ENCODE peak calls at places on chromosomes 16 and 17, in seven cellular contexts. One of them, this sample, is unnamed.

GRCh38 chr17:40564195-40564882 is 933 bp downstream of the CCR7 start:
- DNase-seq in GM13977: peak; percentile 3
- DNase-seq in AG10803: no peak
- DNase-seq in heart right ventricle: no peak
- DNase-seq in colonic mucosa: no peak
- DNase-seq in fibroblast of pulmonary artery: no peak
- DNase-seq in IMR-90: no peak
- DNase-seq in this sample: no peak

GRCh38 chr17:81907219-81908145 is 3.7 kb downstream of the PCYT2 start:
- DNase-seq in GM13977: no peak
- DNase-seq in colonic mucosa: no peak
- DNase-seq in fibroblast of pulmonary artery: no peak
- DNase-seq in AG10803: no peak
- DNase-seq in heart right ventricle: no peak
- DNase-seq in IMR-90: no peak
- DNase-seq in this sample: no peak

GRCh38 chr17:50668025-50668837 is 33.5 kb downstream of the ABCC3 start:
- DNase-seq in fibroblast of pulmonary artery: peak; percentile 56
- DNase-seq in GM13977: no peak
- DNase-seq in IMR-90: peak; percentile 41
- DNase-seq in AG10803: peak; percentile 52
- DNase-seq in heart right ventricle: no peak
- DNase-seq in colonic mucosa: no peak
- DNase-seq in this sample: no peak

GRCh38 chr17:65541453-65541852 is 20.0 kb downstream of the AXIN2 start:
- DNase-seq in colonic mucosa: no peak
- DNase-seq in GM13977: no peak
- DNase-seq in AG10803: no peak
- DNase-seq in IMR-90: no peak
- DNase-seq in heart right ventricle: no peak
- DNase-seq in fibroblast of pulmonary artery: no peak
- DNase-seq in this sample: no peak

GRCh38 chr16:56102159-56102798 is 89.0 kb upstream of the GNAO1 start:
- DNase-seq in AG10803: peak; percentile 3
- DNase-seq in heart right ventricle: peak; percentile 65
- DNase-seq in colonic mucosa: peak; percentile 29
- DNase-seq in GM13977: no peak
- DNase-seq in fibroblast of pulmonary artery: peak; percentile 6
- DNase-seq in IMR-90: no peak
- DNase-seq in this sample: peak; percentile 11

GRCh38 chr16:19165101-19165500 is 2.9 kb upstream of the SYT17 start:
- DNase-seq in GM13977: no peak
- DNase-seq in colonic mucosa: no peak
- DNase-seq in fibroblast of pulmonary artery: no peak
- DNase-seq in IMR-90: no peak
- DNase-seq in heart right ventricle: no peak
- DNase-seq in AG10803: no peak
- DNase-seq in this sample: no peak

GRCh38 chr16:54503011-54503410 is 216.4 kb upstream of the IRX3 start:
- DNase-seq in colonic mucosa: peak; percentile 38
- DNase-seq in IMR-90: no peak
- DNase-seq in fibroblast of pulmonary artery: peak; percentile 22
- DNase-seq in AG10803: peak; percentile 32
- DNase-seq in GM13977: no peak
- DNase-seq in heart right ventricle: peak; percentile 71
- DNase-seq in this sample: no peak

GRCh38 chr16:78478267-78478821 is 378.9 kb downstream of the WWOX start:
- DNase-seq in fibroblast of pulmonary artery: no peak
- DNase-seq in GM13977: no peak
- DNase-seq in colonic mucosa: no peak
- DNase-seq in IMR-90: no peak
- DNase-seq in heart right ventricle: no peak
- DNase-seq in AG10803: no peak
- DNase-seq in this sample: no peak

GRCh38 chr16:68662035-68662434 is 16.9 kb downstream of the CDH3 start:
- DNase-seq in colonic mucosa: no peak
- DNase-seq in heart right ventricle: no peak
- DNase-seq in AG10803: no peak
- DNase-seq in IMR-90: no peak
- DNase-seq in GM13977: no peak
- DNase-seq in fibroblast of pulmonary artery: no peak
- DNase-seq in this sample: no peak

GRCh38 chr16:20866161-20866772 is 33.9 kb downstream of the DCUN1D3 start:
- DNase-seq in colonic mucosa: peak; percentile 30
- DNase-seq in AG10803: peak; percentile 86
- DNase-seq in heart right ventricle: peak; percentile 34
- DNase-seq in GM13977: peak; percentile 23
- DNase-seq in IMR-90: peak; percentile 87
- DNase-seq in fibroblast of pulmonary artery: peak; percentile 85
- DNase-seq in this sample: no peak

GRCh38 chr16:5649762-5650445 is 552.3 kb upstream of the EEF2KMT start:
- DNase-seq in fibroblast of pulmonary artery: no peak
- DNase-seq in colonic mucosa: no peak
- DNase-seq in heart right ventricle: no peak
- DNase-seq in GM13977: no peak
- DNase-seq in IMR-90: no peak
- DNase-seq in AG10803: no peak
- DNase-seq in this sample: no peak

GRCh38 chr17:30924341-30924740 is 2.6 kb downstream of the ADAP2 start:
- DNase-seq in heart right ventricle: no peak
- DNase-seq in colonic mucosa: no peak
- DNase-seq in IMR-90: no peak
- DNase-seq in AG10803: no peak
- DNase-seq in fibroblast of pulmonary artery: no peak
- DNase-seq in GM13977: no peak
- DNase-seq in this sample: no peak

GRCh38 chr16:12573730-12574383 is 229.8 kb downstream of the CPPED1 start:
- DNase-seq in fibroblast of pulmonary artery: peak; percentile 54
- DNase-seq in AG10803: peak; percentile 35
- DNase-seq in IMR-90: no peak
- DNase-seq in colonic mucosa: peak; percentile 61
- DNase-seq in heart right ventricle: peak; percentile 42
- DNase-seq in GM13977: peak; percentile 79
- DNase-seq in this sample: peak; percentile 71

GRCh38 chr16:74865922-74866598 is 91.4 kb upstream of the FA2H start:
- DNase-seq in fibroblast of pulmonary artery: peak; percentile 8
- DNase-seq in IMR-90: no peak
- DNase-seq in AG10803: peak; percentile 37
- DNase-seq in heart right ventricle: no peak
- DNase-seq in colonic mucosa: no peak
- DNase-seq in GM13977: no peak
- DNase-seq in this sample: peak; percentile 16

GRCh38 chr17:4679652-4680051 is 24.3 kb downstream of the PELP1 start:
- DNase-seq in AG10803: peak; percentile 24
- DNase-seq in heart right ventricle: no peak
- DNase-seq in fibroblast of pulmonary artery: peak; percentile 45
- DNase-seq in colonic mucosa: no peak
- DNase-seq in GM13977: no peak
- DNase-seq in IMR-90: peak; percentile 79
- DNase-seq in this sample: no peak

GRCh38 chr16:21162661-21163151 is 4.2 kb downstream of the LDAF1 start:
- DNase-seq in fibroblast of pulmonary artery: peak; percentile 32
- DNase-seq in AG10803: peak; percentile 80
- DNase-seq in heart right ventricle: peak; percentile 60
- DNase-seq in IMR-90: peak; percentile 35
- DNase-seq in colonic mucosa: no peak
- DNase-seq in GM13977: no peak
- DNase-seq in this sample: no peak

GRCh38 chr17:35790826-35791225 is 4.6 kb downstream of the MMP28 start:
- DNase-seq in GM13977: no peak
- DNase-seq in colonic mucosa: no peak
- DNase-seq in fibroblast of pulmonary artery: no peak
- DNase-seq in IMR-90: no peak
- DNase-seq in heart right ventricle: no peak
- DNase-seq in AG10803: no peak
- DNase-seq in this sample: no peak

GRCh38 chr16:27113341-27113841 is 46.7 kb downstream of the C16orf82 start:
- DNase-seq in IMR-90: no peak
- DNase-seq in heart right ventricle: no peak
- DNase-seq in fibroblast of pulmonary artery: no peak
- DNase-seq in colonic mucosa: no peak
- DNase-seq in GM13977: no peak
- DNase-seq in AG10803: no peak
- DNase-seq in this sample: no peak
- TF ChIP-seq CTCF in IMR-90: no peak
- TF ChIP-seq CTCF in heart right ventricle: no peak
- TF ChIP-seq CTCF in fibroblast of pulmonary artery: no peak
- TF ChIP-seq CTCF in colonic mucosa: no peak
- TF ChIP-seq CTCF in GM13977: no peak
- TF ChIP-seq CTCF in AG10803: no peak
- TF ChIP-seq CTCF in this sample: no peak

GRCh38 chr17:42618442-42619150 is 9.1 kb downstream of the TUBG1 start:
- DNase-seq in fibroblast of pulmonary artery: no peak
- DNase-seq in heart right ventricle: peak; percentile 48
- DNase-seq in IMR-90: no peak
- DNase-seq in GM13977: peak; percentile 78
- DNase-seq in AG10803: no peak
- DNase-seq in colonic mucosa: peak; percentile 52
- DNase-seq in this sample: peak; percentile 19
- TF ChIP-seq CTCF in fibroblast of pulmonary artery: no peak
- TF ChIP-seq CTCF in heart right ventricle: peak; percentile 53
- TF ChIP-seq CTCF in IMR-90: peak; percentile 1
- TF ChIP-seq CTCF in GM13977: peak; percentile 53
- TF ChIP-seq CTCF in AG10803: no peak
- TF ChIP-seq CTCF in colonic mucosa: peak; percentile 24
- TF ChIP-seq CTCF in this sample: no peak

GRCh38 chr17:28247671-28248556 is 71.1 kb upstream of the TMEM97 start:
- DNase-seq in IMR-90: peak; percentile 8
- DNase-seq in colonic mucosa: no peak
- DNase-seq in AG10803: no peak
- DNase-seq in heart right ventricle: no peak
- DNase-seq in GM13977: no peak
- DNase-seq in fibroblast of pulmonary artery: no peak
- DNase-seq in this sample: peak; percentile 43
- TF ChIP-seq CTCF in IMR-90: peak; percentile 8
- TF ChIP-seq CTCF in colonic mucosa: no peak
- TF ChIP-seq CTCF in AG10803: no peak
- TF ChIP-seq CTCF in heart right ventricle: no peak
- TF ChIP-seq CTCF in GM13977: no peak
- TF ChIP-seq CTCF in fibroblast of pulmonary artery: no peak
- TF ChIP-seq CTCF in this sample: peak; percentile 31

GRCh38 chr16:31142109-31143035 is 6.8 kb upstream of the PRSS8 start:
- DNase-seq in AG10803: peak; percentile 98
- DNase-seq in colonic mucosa: peak; percentile 100
- DNase-seq in fibroblast of pulmonary artery: peak; percentile 99
- DNase-seq in GM13977: peak; percentile 100
- DNase-seq in heart right ventricle: peak; percentile 99
- DNase-seq in IMR-90: peak; percentile 98
- DNase-seq in this sample: peak; percentile 100

GRCh38 chr16:31143889-31144148 is 6.0 kb downstream of the PRSS36 start:
- DNase-seq in AG10803: no peak
- DNase-seq in IMR-90: no peak
- DNase-seq in colonic mucosa: no peak
- DNase-seq in heart right ventricle: no peak
- DNase-seq in GM13977: no peak
- DNase-seq in fibroblast of pulmonary artery: no peak
- DNase-seq in this sample: no peak

GRCh38 chr16:31145398-31145990 is 4.4 kb downstream of the PRSS36 start:
- DNase-seq in heart right ventricle: no peak
- DNase-seq in GM13977: no peak
- DNase-seq in IMR-90: no peak
- DNase-seq in colonic mucosa: no peak
- DNase-seq in AG10803: no peak
- DNase-seq in fibroblast of pulmonary artery: no peak
- DNase-seq in this sample: no peak

GRCh38 chr16:31141489-31142108 is 6.1 kb upstream of the PRSS8 start:
- DNase-seq in AG10803: no peak
- DNase-seq in IMR-90: peak; percentile 84
- DNase-seq in heart right ventricle: peak; percentile 38
- DNase-seq in GM13977: no peak
- DNase-seq in colonic mucosa: peak; percentile 57
- DNase-seq in fibroblast of pulmonary artery: no peak
- DNase-seq in this sample: no peak

DNA sequence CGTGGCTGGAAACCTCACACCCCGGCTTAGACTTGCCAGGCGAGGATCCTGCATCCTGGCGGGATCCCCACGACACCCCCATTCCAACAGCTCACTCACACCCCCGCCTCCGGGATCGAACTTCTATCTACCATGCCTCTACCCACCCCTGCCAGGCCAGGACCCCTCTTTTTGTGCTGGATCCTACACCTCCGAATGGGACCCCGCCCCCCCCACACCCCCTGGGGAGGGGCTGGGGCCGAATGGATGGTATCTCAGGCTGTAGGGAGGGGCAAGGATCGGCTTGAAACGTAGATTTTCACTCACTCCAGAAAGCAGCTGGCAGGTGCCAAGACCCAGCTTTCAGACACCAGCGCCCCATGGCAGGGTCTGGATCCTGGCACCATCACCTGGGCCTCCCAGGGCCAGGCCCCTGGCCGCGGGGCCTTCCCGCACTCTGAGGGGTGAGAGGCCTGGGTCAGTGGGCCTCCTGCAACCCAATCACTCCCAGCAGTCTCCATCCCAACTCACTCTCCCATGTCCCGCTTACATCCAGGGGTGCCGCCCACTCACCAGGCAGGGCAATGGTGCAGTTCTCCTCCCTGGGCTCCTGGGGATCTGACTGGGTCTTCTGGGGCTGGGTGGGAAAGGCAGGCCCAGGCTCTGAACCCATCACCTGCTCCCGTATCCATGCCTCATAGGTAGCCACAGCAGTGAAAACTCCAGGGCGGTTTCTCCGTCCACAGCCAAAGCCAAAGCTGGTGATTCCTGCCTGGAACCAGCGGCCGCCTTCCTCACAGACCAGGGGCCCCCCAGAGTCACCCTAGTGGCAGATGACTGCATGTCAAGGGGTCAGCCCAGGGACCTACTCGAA is 6.6 kb downstream of the PRSS36 start:
- DNase-seq in heart right ventricle: no peak
- DNase-seq in AG10803: no peak
- DNase-seq in fibroblast of pulmonary artery: no peak
- DNase-seq in IMR-90: no peak
- DNase-seq in colonic mucosa: peak; percentile 50
- DNase-seq in GM13977: no peak
- DNase-seq in this sample: no peak
- TF ChIP-seq CTCF in heart right ventricle: no peak
- TF ChIP-seq CTCF in AG10803: no peak
- TF ChIP-seq CTCF in fibroblast of pulmonary artery: no peak
- TF ChIP-seq CTCF in IMR-90: no peak
- TF ChIP-seq CTCF in colonic mucosa: no peak
- TF ChIP-seq CTCF in GM13977: no peak
- TF ChIP-seq CTCF in this sample: no peak

GRCh38 chr17:8991514-8992285 is 26.2 kb upstream of the PIK3R5 start:
- DNase-seq in colonic mucosa: peak; percentile 74
- DNase-seq in IMR-90: peak; percentile 57
- DNase-seq in heart right ventricle: peak; percentile 25
- DNase-seq in AG10803: peak; percentile 70
- DNase-seq in GM13977: peak; percentile 59
- DNase-seq in fibroblast of pulmonary artery: peak; percentile 72
- DNase-seq in this sample: peak; percentile 75
- TF ChIP-seq CTCF in colonic mucosa: peak; percentile 84
- TF ChIP-seq CTCF in IMR-90: peak; percentile 70
- TF ChIP-seq CTCF in heart right ventricle: peak; percentile 78
- TF ChIP-seq CTCF in AG10803: peak; percentile 92
- TF ChIP-seq CTCF in GM13977: peak; percentile 69
- TF ChIP-seq CTCF in fibroblast of pulmonary artery: peak; percentile 85
- TF ChIP-seq CTCF in this sample: peak; percentile 80

GRCh38 chr17:48636177-48637018 is 10.2 kb upstream of the HOXB9 start:
- DNase-seq in colonic mucosa: peak; percentile 95
- DNase-seq in GM13977: peak; percentile 79
- DNase-seq in fibroblast of pulmonary artery: peak; percentile 59
- DNase-seq in heart right ventricle: peak; percentile 52
- DNase-seq in AG10803: peak; percentile 78
- DNase-seq in IMR-90: peak; percentile 48
- DNase-seq in this sample: peak; percentile 99
- TF ChIP-seq CTCF in colonic mucosa: peak; percentile 56
- TF ChIP-seq CTCF in GM13977: peak; percentile 76
- TF ChIP-seq CTCF in fibroblast of pulmonary artery: peak; percentile 48
- TF ChIP-seq CTCF in heart right ventricle: peak; percentile 49
- TF ChIP-seq CTCF in AG10803: peak; percentile 65
- TF ChIP-seq CTCF in IMR-90: peak; percentile 54
- TF ChIP-seq CTCF in this sample: peak; percentile 73

GRCh38 chr16:27730703-27731220 is 180.8 kb downstream of the KATNIP start:
- DNase-seq in colonic mucosa: no peak
- DNase-seq in GM13977: no peak
- DNase-seq in heart right ventricle: no peak
- DNase-seq in IMR-90: no peak
- DNase-seq in fibroblast of pulmonary artery: no peak
- DNase-seq in AG10803: no peak
- DNase-seq in this sample: no peak
- TF ChIP-seq CTCF in colonic mucosa: no peak
- TF ChIP-seq CTCF in GM13977: no peak
- TF ChIP-seq CTCF in heart right ventricle: no peak
- TF ChIP-seq CTCF in IMR-90: no peak
- TF ChIP-seq CTCF in fibroblast of pulmonary artery: no peak
- TF ChIP-seq CTCF in AG10803: no peak
- TF ChIP-seq CTCF in this sample: no peak

This sample was measured in nephron progenitor cell.